ENCODE peak calls at places on chromosomes 7 and 10, in seven cellular contexts. O, B, Y, A, E, Q and K are unnamed samples.

GRCh38 chr10:22927661-22928403 is at the start of gene ARMC3:
- DNase-seq in O (peak), A (peak), Y (peak), B (peak), Q (peak), E (peak), K (peak)

GRCh38 chr10:14532473-14533251 is 201.9 kb upstream of the FRMD4A start:
- DNase-seq in E (no peak), B (no peak), Y (peak), Q (no peak), A (no peak), O (no peak), K (no peak)

GRCh38 chr7:54812747-54813146 is 53.7 kb upstream of the SEC61G start:
- DNase-seq in E (no peak), O (no peak), B (no peak), A (no peak), Q (no peak), Y (no peak), K (no peak)

GRCh38 chr10:132558516-132559413 is 21.2 kb downstream of the INPP5A start:
- DNase-seq in A (no peak), Y (no peak), B (no peak), E (no peak), O (peak), Q (no peak), K (no peak)

GRCh38 chr7:22563621-22564241 is 63.7 kb upstream of the STEAP1B start:
- DNase-seq in E (no peak), O (no peak), Q (no peak), A (peak), Y (no peak), B (peak), K (no peak)

GRCh38 chr10:5434017-5434753 is 21.8 kb downstream of the NET1 start:
- DNase-seq in Y (no peak), O (no peak), E (no peak), Q (peak), B (no peak), A (no peak), K (no peak)

GRCh38 chr7:1668486-1668931 is 1.6 kb upstream of the ELFN1 start:
- DNase-seq in B (peak), E (no peak), Q (no peak), O (peak), Y (no peak), A (no peak), K (peak)

GRCh38 chr10:96714856-96715255 is 5.5 kb downstream of the PIK3AP1 start:
- DNase-seq in A (no peak), O (no peak), E (no peak), B (no peak), Y (no peak), Q (no peak), K (no peak)

GRCh38 chr10:73816917-73817729 is 5.7 kb upstream of the NDST2 start:
- DNase-seq in E (no peak), Y (no peak), A (no peak), Q (no peak), B (peak), O (no peak), K (no peak)

GRCh38 chr7:157224627-157225026 is 85.9 kb downstream of the UBE3C start:
- DNase-seq in Y (no peak), Q (no peak), O (no peak), B (no peak), A (no peak), E (no peak), K (no peak)